ENCODE peak calls at places on chromosomes 11 and 22, in four cellular contexts. B is left colon; W is mucosa of descending colon; C is CD8-positive, alpha-beta T cell. V is an unnamed sample.

GRCh38 chr11:45457649-45458048 is 171.5 kb upstream of the SYT13 start:
- ATAC-seq in B (no peak), W (no peak), C (no peak), V (no peak)

GRCh38 chr11:81420668-81421550 is 1312.8 kb downstream of the FAM181B start:
- ATAC-seq in B (no peak), W (no peak), C (no peak), V (no peak)

GRCh38 chr11:105071060-105071732 is 26.1 kb upstream of the CARD16 start:
- ATAC-seq in B (peak), W (peak), C (no peak), V (peak)

GRCh38 chr22:46049726-46050450 is 72.9 kb upstream of the WNT7B start:
- ATAC-seq in B (no peak), W (no peak), C (no peak), V (peak)

GRCh38 chr22:17113600-17113999 is 7.6 kb downstream of the TMEM121B start:
- ATAC-seq in B (no peak), W (no peak), C (no peak), V (no peak)

GRCh38 chr11:95647355-95647754 is 142.2 kb downstream of the FAM76B start:
- ATAC-seq in B (no peak), W (no peak), C (no peak), V (no peak)

GRCh38 chr11:394034-394857 is at the start of gene PKP3:
- ATAC-seq in B (peak), W (peak), C (no peak), V (peak)

GRCh38 chr11:131748146-131749050 is 378.0 kb downstream of the NTM start:
- ATAC-seq in B (peak), W (peak), C (no peak), V (peak)

GRCh38 chr11:19697721-19698121 is 14.9 kb upstream of the NAV2 start:
- ATAC-seq in B (no peak), W (no peak), C (no peak), V (no peak)

GRCh38 chr11:130872961-130873360 is 43.3 kb downstream of the SNX19 start:
- ATAC-seq in B (no peak), W (peak), C (no peak), V (peak)

GRCh38 chr11:17734418-17734911 is at the start of gene KCNC1:
- ATAC-seq in B (peak), W (peak), C (no peak), V (no peak)

GRCh38 chr11:45736424-45736823 is 68.5 kb upstream of the SLC35C1 start:
- ATAC-seq in B (no peak), W (no peak), C (no peak), V (peak)

GRCh38 chr11:33860926-33861325 is 30.9 kb downstream of the LMO2 start:
- ATAC-seq in B (peak), W (peak), C (no peak), V (no peak)

V was measured in esophagus mucosa.